ENCODE peak calls at places on chromosomes 5 and 9, in seven cellular contexts. C is thoracic aorta, U is glutamatergic neuron, H is GM12865, M is neural progenitor cell, J is tibial nerve, N is A549. W is an unnamed sample.

GRCh38 chr9:126793686-126794417 is 11.0 kb upstream of the ZBTB43 start:
- DNase-seq in J (no peak), N (no peak), M (no peak), H (no peak), U (no peak), C (no peak), W (no peak)

GRCh38 chr9:100020121-100020780 is 78.5 kb downstream of the ERP44 start:
- DNase-seq in N (no peak), C (no peak), H (no peak), M (no peak), U (no peak), J (no peak), W (no peak)

GRCh38 chr5:142697356-142697807 is 11.5 kb upstream of the FGF1 start:
- DNase-seq in C (no peak), H (no peak), U (no peak), M (no peak), N (no peak), J (no peak), W (no peak)

GRCh38 chr5:154002093-154002492 is 36.6 kb downstream of the FAM114A2 start:
- DNase-seq in C (no peak), U (no peak), H (no peak), N (no peak), J (no peak), M (no peak), W (no peak)

GRCh38 chr9:84668204-84669007 is 1.1 kb upstream of the NTRK2 start:
- DNase-seq in J (peak; percentile 69), U (peak; percentile 92), M (peak; percentile 95), H (peak; percentile 61), N (peak; percentile 72), C (no peak), W (peak; percentile 61)

GRCh38 chr9:96638606-96639364 is 16.3 kb downstream of the PRXL2C start:
- DNase-seq in U (no peak), N (no peak), C (no peak), H (no peak), M (no peak), J (no peak), W (no peak)

GRCh38 chr9:11713077-11713476 is 980.1 kb upstream of the TYRP1 start:
- DNase-seq in U (no peak), M (no peak), H (no peak), N (no peak), J (no peak), C (no peak), W (no peak)

GRCh38 chr9:93223241-93224180 is 39.6 kb downstream of the WNK2 start:
- DNase-seq in N (peak; percentile 56), M (no peak), C (no peak), U (peak; percentile 33), J (no peak), H (no peak), W (no peak)

GRCh38 chr5:84272776-84273516 is 111.7 kb downstream of the EDIL3 start:
- DNase-seq in H (no peak), M (peak; percentile 53), U (no peak), C (no peak), N (no peak), J (no peak), W (no peak)

GRCh38 chr9:132761602-132762001 is 91.3 kb downstream of the GTF3C4 start:
- DNase-seq in U (no peak), C (no peak), N (no peak), J (no peak), H (no peak), M (no peak), W (no peak)

GRCh38 chr5:126464959-126465358 is 41.8 kb downstream of the GRAMD2B start:
- DNase-seq in N (no peak), J (no peak), M (no peak), U (no peak), H (no peak), C (no peak), W (no peak)

GRCh38 chr9:26170224-26170623 is 492.0 kb upstream of the TUSC1 start:
- DNase-seq in N (peak; percentile 10), C (no peak), J (no peak), U (no peak), M (no peak), H (no peak), W (no peak)

GRCh38 chr5:92912280-92912679 is 668.7 kb downstream of the NR2F1-AS1 start:
- DNase-seq in U (no peak), N (no peak), C (no peak), M (peak; percentile 45), H (no peak), J (no peak), W (no peak)

GRCh38 chr5:96344678-96345612 is 88.1 kb downstream of the PCSK1 start:
- DNase-seq in M (peak; percentile 59), J (no peak), C (no peak), U (no peak), N (peak; percentile 80), H (peak; percentile 85), W (peak; percentile 35)

GRCh38 chr9:19162956-19163355 is 35.7 kb upstream of the PLIN2 start:
- DNase-seq in U (no peak), H (no peak), N (peak; percentile 61), C (no peak), M (no peak), J (no peak), W (no peak)

GRCh38 chr5:472076-472655 is 29.2 kb downstream of the EXOC3 start:
- DNase-seq in J (no peak), U (peak; percentile 19), C (no peak), H (peak; percentile 26), N (no peak), M (no peak), W (no peak)

GRCh38 chr9:137786511-137786920 is 91.1 kb upstream of the CACNA1B start:
- DNase-seq in M (no peak), H (no peak), J (no peak), U (no peak), N (no peak), C (no peak), W (no peak)

DNA sequence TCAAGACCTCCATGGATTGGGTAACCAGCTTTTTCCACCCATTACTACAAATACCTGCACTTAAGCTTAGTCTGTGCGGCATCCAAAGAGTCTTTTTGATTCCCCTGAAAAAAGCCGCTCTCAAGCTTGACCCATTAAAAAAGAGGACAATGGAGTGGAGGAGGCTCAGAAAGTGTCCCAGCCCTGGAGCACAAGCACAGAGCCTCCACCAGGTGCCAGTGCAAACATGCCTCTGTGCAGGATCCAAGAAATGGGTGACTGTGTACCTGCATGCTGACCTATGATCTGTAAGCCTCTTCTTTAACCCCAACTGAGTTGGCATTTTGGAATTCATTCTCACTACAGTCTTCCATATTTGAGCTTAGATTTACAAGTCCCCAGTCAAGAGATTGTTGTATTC is 168.3 kb upstream of the TLE4 start:
- DNase-seq in J (no peak), U (no peak), C (no peak), H (peak; percentile 1), N (no peak), M (no peak), W (no peak)
- TF ChIP-seq CTCF in J (no peak), U (no peak), C (no peak), H (no peak), N (no peak), M (no peak), W (no peak)

DNA sequence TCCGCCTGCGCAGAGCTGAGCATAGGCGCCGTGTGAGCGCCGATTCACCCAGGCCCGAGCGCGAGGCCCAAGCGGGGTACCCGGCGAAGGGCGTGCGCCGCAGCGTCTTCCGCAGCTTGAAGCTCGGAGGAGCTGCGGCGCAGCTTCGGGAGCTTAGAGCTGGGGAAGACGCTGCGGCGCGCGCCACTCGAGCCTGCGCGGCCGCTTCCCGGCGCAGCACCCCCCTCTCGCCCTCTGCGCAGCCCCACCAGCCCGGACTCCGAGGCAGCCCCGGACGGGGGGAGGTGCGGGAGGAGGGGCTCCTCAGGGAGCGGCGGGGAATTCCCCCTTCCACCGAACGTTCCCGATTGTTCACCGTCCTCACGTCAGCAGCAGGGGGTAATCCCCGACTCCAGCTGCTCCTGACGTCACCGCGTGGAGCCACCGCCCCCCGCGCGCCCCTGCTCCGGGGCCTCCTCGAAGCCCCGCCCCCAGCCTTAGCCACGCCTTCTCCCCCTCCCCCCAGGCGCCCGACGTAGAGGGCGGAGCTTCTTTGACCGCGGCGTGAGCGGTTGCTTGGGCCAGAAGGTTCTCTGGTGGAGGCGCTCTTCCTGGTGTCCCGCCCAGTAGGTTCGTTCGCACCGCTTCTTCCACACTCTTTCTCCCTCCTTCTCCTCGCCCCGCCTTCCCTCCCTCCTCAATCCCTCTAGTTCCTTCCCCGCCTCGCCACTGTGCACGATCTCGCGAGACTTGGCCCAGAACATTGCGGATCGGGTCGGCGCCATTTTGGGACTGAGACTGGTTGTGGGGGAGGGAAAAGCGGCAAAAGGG is at the start of gene GPBP1:
- DNase-seq in C (peak; percentile 99), M (peak; percentile 99), U (peak; percentile 98), H (peak; percentile 99), J (peak; percentile 99), N (peak; percentile 99), W (peak; percentile 98)
- TF ChIP-seq CTCF in C (no peak), M (no peak), U (no peak), H (no peak), J (no peak), N (no peak), W (no peak)

GRCh38 chr5:55108651-55109050 is 6.2 kb downstream of the GZMA start:
- DNase-seq in J (no peak), N (no peak), H (no peak), C (no peak), U (no peak), M (no peak), W (no peak)

GRCh38 chr5:55102345-55102744 is at the start of gene GZMA:
- DNase-seq in N (no peak), U (no peak), M (no peak), C (no peak), J (no peak), H (no peak), W (no peak)

GRCh38 chr5:55104966-55105701 is 2.7 kb downstream of the GZMA start:
- DNase-seq in M (no peak), U (no peak), N (no peak), J (no peak), C (no peak), H (no peak), W (no peak)

GRCh38 chr5:55101556-55102276 is 730 bp upstream of the GZMA start:
- DNase-seq in N (no peak), J (no peak), M (no peak), U (no peak), H (no peak), C (no peak), W (no peak)

GRCh38 chr5:55104036-55104767 is 1.8 kb downstream of the GZMA start:
- DNase-seq in U (no peak), C (no peak), N (no peak), J (no peak), H (no peak), M (peak; percentile 57), W (no peak)
- TF ChIP-seq CTCF in U (no peak), C (no peak), N (no peak), J (no peak), H (no peak), M (no peak), W (no peak)

GRCh38 chr9:134655101-134655500 is 13.5 kb downstream of the COL5A1 start:
- DNase-seq in H (no peak), C (no peak), J (no peak), M (no peak), U (peak; percentile 16), N (no peak), W (no peak)

GRCh38 chr9:134656334-134657034 is 14.9 kb downstream of the COL5A1 start:
- DNase-seq in H (no peak), U (peak; percentile 29), M (no peak), N (peak; percentile 71), C (no peak), J (no peak), W (no peak)

GRCh38 chr9:134653259-134654009 is 11.8 kb downstream of the COL5A1 start:
- DNase-seq in N (no peak), H (no peak), J (no peak), U (peak; percentile 5), C (no peak), M (no peak), W (no peak)

GRCh38 chr9:134657666-134658377 is 16.2 kb downstream of the COL5A1 start:
- DNase-seq in H (no peak), J (no peak), M (no peak), N (no peak), C (no peak), U (no peak), W (no peak)

GRCh38 chr9:134655591-134656333 is 14.2 kb downstream of the COL5A1 start:
- DNase-seq in H (no peak), C (no peak), J (no peak), N (no peak), M (no peak), U (peak; percentile 25), W (no peak)
- TF ChIP-seq CTCF in H (no peak), C (no peak), J (no peak), N (peak; percentile 6), M (no peak), U (no peak), W (peak; percentile 11)

W was measured in GM10248.